ENCODE peak calls at places on chromosomes 1 and 21, in five cellular contexts. R, X, Z, F and C are unnamed samples.
A peak's percentile ranks its signal among the peaks of the same experiment; 100 is the strongest.

GRCh38 chr1:170168263-170168662 is 22.5 kb downstream of the NTMT2 start:
- DNase-seq in X (no peak), Z (peak; percentile 21), R (peak; percentile 52), F (no peak), C (no peak)

GRCh38 chr21:20802201-20802600 is 196.0 kb upstream of the NCAM2 start:
- DNase-seq in R (no peak), F (no peak), Z (no peak), X (no peak), C (no peak)

GRCh38 chr1:153852170-153852569 is 70.6 kb downstream of the GATAD2B start:
- DNase-seq in R (no peak), F (no peak), Z (no peak), X (no peak), C (no peak)

GRCh38 chr1:21899972-21900371 is 37.1 kb downstream of the HSPG2 start:
- DNase-seq in R (no peak), F (no peak), Z (no peak), X (no peak), C (no peak)

GRCh38 chr1:84479998-84480397 is 932 bp downstream of the RPF1 start:
- DNase-seq in X (peak; percentile 3), Z (no peak), R (no peak), F (no peak), C (no peak)

GRCh38 chr1:244218220-244218619 is 167.1 kb downstream of the ZBTB18 start:
- DNase-seq in R (no peak), F (no peak), X (no peak), Z (no peak), C (no peak)

GRCh38 chr1:42298520-42298919 is 36.5 kb downstream of the FOXJ3 start:
- DNase-seq in Z (no peak), F (no peak), R (no peak), X (no peak), C (no peak)

GRCh38 chr1:201016211-201016651 is 7.3 kb downstream of the KIF21B start:
- DNase-seq in X (peak; percentile 57), Z (no peak), R (no peak), F (no peak), C (no peak)

GRCh38 chr1:235878082-235878781 is 11.5 kb upstream of the LYST start:
- DNase-seq in X (no peak), R (no peak), F (no peak), Z (no peak), C (no peak)

GRCh38 chr1:3654549-3655281 is 2.4 kb downstream of the TP73 start:
- DNase-seq in X (no peak), F (no peak), Z (no peak), R (no peak), C (no peak)

GRCh38 chr1:91699339-91699970 is 186.5 kb downstream of the TGFBR3 start:
- DNase-seq in R (peak; percentile 74), X (no peak), Z (no peak), F (no peak), C (no peak)

GRCh38 chr1:116167625-116168276 is 56.6 kb downstream of the MAB21L3 start:
- DNase-seq in X (peak; percentile 69), Z (no peak), R (peak; percentile 33), F (no peak), C (no peak)

GRCh38 chr1:184890539-184890973 is 83.8 kb downstream of the NIBAN1 start:
- DNase-seq in R (no peak), X (no peak), F (peak; percentile 61), Z (peak; percentile 95), C (no peak)

GRCh38 chr1:34709547-34709946 is 45.3 kb upstream of the GJB5 start:
- DNase-seq in Z (no peak), R (no peak), F (no peak), X (peak; percentile 39), C (no peak)

GRCh38 chr1:33256701-33257387 is 552 bp downstream of the ZNF362 start:
- DNase-seq in R (peak; percentile 75), X (peak; percentile 79), Z (no peak), F (peak; percentile 29), C (peak; percentile 32)

GRCh38 chr1:183942933-183943693 is 94.4 kb downstream of the COLGALT2 start:
- DNase-seq in F (peak; percentile 98), X (peak; percentile 69), R (peak; percentile 49), Z (peak; percentile 97), C (no peak)

GRCh38 chr21:45016491-45017375 is 57.6 kb upstream of the ADARB1 start:
- DNase-seq in X (no peak), R (no peak), F (no peak), Z (no peak), C (no peak)

GRCh38 chr21:37742532-37742931 is 173.7 kb downstream of the KCNJ6 start:
- DNase-seq in Z (peak; percentile 36), X (no peak), R (peak; percentile 66), F (no peak), C (no peak)

GRCh38 chr1:22776051-22776611 is 65.5 kb downstream of the EPHB2 start:
- DNase-seq in F (no peak), R (no peak), Z (no peak), X (no peak), C (no peak)

GRCh38 chr21:39053126-39053525 is 130.1 kb downstream of the PSMG1 start:
- DNase-seq in F (no peak), X (no peak), R (no peak), Z (no peak), C (no peak)

GRCh38 chr1:78210167-78210566 is 164.4 kb downstream of the GIPC2 start:
- DNase-seq in R (peak; percentile 13), X (no peak), Z (no peak), F (no peak), C (no peak)

GRCh38 chr21:44846485-44847260 is 26.8 kb downstream of the PTTG1IP start:
- DNase-seq in R (peak; percentile 68), X (peak; percentile 45), F (no peak), Z (no peak), C (no peak)

GRCh38 chr1:19988269-19989006 is 9.0 kb upstream of the PLA2G2A start:
- DNase-seq in Z (no peak), X (no peak), F (no peak), R (no peak), C (no peak)

GRCh38 chr1:49765034-49765433 is 258.7 kb downstream of the AGBL4 start:
- DNase-seq in R (no peak), F (no peak), Z (no peak), X (no peak), C (no peak)

GRCh38 chr1:198893763-198894444 is 255.1 kb downstream of the PTPRC start:
- DNase-seq in F (no peak), X (no peak), Z (no peak), R (no peak), C (no peak)

GRCh38 chr21:33434770-33435360 is 31.7 kb downstream of the IFNGR2 start:
- DNase-seq in X (peak; percentile 68), Z (peak; percentile 74), R (peak; percentile 88), F (peak; percentile 63), C (peak; percentile 38)

GRCh38 chr1:182357177-182357576 is 34.4 kb downstream of the GLUL start:
- DNase-seq in X (no peak), F (no peak), Z (no peak), R (no peak), C (no peak)

GRCh38 chr1:227892930-227893695 is 54.6 kb downstream of the WNT9A start:
- DNase-seq in F (no peak), R (no peak), Z (no peak), X (no peak), C (no peak)

GRCh38 chr1:97893844-97894243 is 27.0 kb downstream of the DPYD start:
- DNase-seq in R (no peak), F (no peak), X (no peak), Z (no peak), C (no peak)

GRCh38 chr1:185318431-185319151 is 1.5 kb upstream of the IVNS1ABP start:
- DNase-seq in Z (no peak), R (no peak), F (no peak), X (no peak), C (no peak)

GRCh38 chr21:37915941-37916794 is at the start of gene KCNJ6:
- DNase-seq in X (peak; percentile 80), Z (no peak), F (no peak), R (peak; percentile 88), C (no peak)

GRCh38 chr21:46157987-46158451 is 2.6 kb upstream of the FTCD start:
- DNase-seq in F (no peak), R (no peak), Z (no peak), X (peak; percentile 3), C (peak; percentile 2)

GRCh38 chr1:46489169-46489637 is 433 bp upstream of the DMBX1 start:
- DNase-seq in R (no peak), Z (no peak), X (peak; percentile 34), F (no peak), C (peak; percentile 63)

GRCh38 chr21:39330001-39330400 is 16.6 kb upstream of the BRWD1 start:
- DNase-seq in X (no peak), R (no peak), Z (no peak), F (no peak), C (no peak)

GRCh38 chr1:203081465-203082355 is 4.1 kb downstream of the MYOG start:
- DNase-seq in R (no peak), X (no peak), F (no peak), Z (no peak), C (no peak)

GRCh38 chr1:215567491-215568286 is 585 bp downstream of the KCTD3 start:
- DNase-seq in X (peak; percentile 64), R (peak; percentile 72), F (peak; percentile 19), Z (peak; percentile 51), C (peak; percentile 29)

GRCh38 chr1:70914224-70914623 is 133.4 kb downstream of the PTGER3 start:
- DNase-seq in R (no peak), F (no peak), Z (no peak), X (no peak), C (no peak)

GRCh38 chr1:32883973-32884372 is 2.3 kb upstream of the HPCA start:
- DNase-seq in X (no peak), Z (no peak), F (no peak), R (no peak), C (no peak)